ENCODE peak calls at places on chromosome 22, in ten cellular contexts. H is fibroblast of lung, Y is A549, V is fibroblast of pulmonary artery, S is fibroblast of the aortic adventitia, Z is spleen, N is GM23338, I is foreskin fibroblast, O is fibroblast of mammary gland, D is testis. G is an unnamed sample.

GRCh38 chr22:31448382-31448781 is 41.3 kb downstream of the EIF4ENIF1 start:
- DNase-seq in H (peak), Y (no peak), V (no peak), S (peak), Z (no peak), N (no peak), I (no peak), O (no peak), D (no peak), G (no peak)

GRCh38 chr22:49764151-49764581 is 63.5 kb downstream of the BRD1 start:
- DNase-seq in H (no peak), Y (no peak), V (no peak), S (no peak), Z (peak), N (no peak), I (peak), O (peak), D (no peak), G (no peak)

GRCh38 chr22:26887456-26887855 is 230.1 kb downstream of the MIAT start:
- DNase-seq in H (peak), Y (peak), V (peak), S (peak), Z (no peak), N (peak), I (peak), O (peak), D (no peak), G (peak)

GRCh38 chr22:22996511-22997261 is 73.6 kb upstream of the GNAZ start:
- DNase-seq in H (no peak), Y (no peak), V (no peak), S (no peak), Z (no peak), N (no peak), I (no peak), O (no peak), D (no peak), G (no peak)

GRCh38 chr22:41844513-41844912 is 11.6 kb downstream of the SREBF2 start:
- DNase-seq in H (no peak), Y (no peak), V (no peak), S (no peak), Z (no peak), N (no peak), I (no peak), O (no peak), D (no peak), G (no peak)

GRCh38 chr22:22235564-22235963 is 9.0 kb upstream of the VPREB1 start:
- DNase-seq in H (no peak), Y (peak), V (peak), S (peak), Z (no peak), N (peak), I (no peak), O (peak), D (peak), G (peak)

GRCh38 chr22:43867839-43868652 is 5.7 kb upstream of the SULT4A1 start:
- DNase-seq in H (peak), Y (peak), V (peak), S (peak), Z (peak), N (peak), I (peak), O (peak), D (peak), G (no peak)

GRCh38 chr22:42922374-42923177 is 65.5 kb upstream of the ARFGAP3 start:
- DNase-seq in H (no peak), Y (no peak), V (no peak), S (no peak), Z (peak), N (no peak), I (no peak), O (no peak), D (no peak), G (no peak)

DNA sequence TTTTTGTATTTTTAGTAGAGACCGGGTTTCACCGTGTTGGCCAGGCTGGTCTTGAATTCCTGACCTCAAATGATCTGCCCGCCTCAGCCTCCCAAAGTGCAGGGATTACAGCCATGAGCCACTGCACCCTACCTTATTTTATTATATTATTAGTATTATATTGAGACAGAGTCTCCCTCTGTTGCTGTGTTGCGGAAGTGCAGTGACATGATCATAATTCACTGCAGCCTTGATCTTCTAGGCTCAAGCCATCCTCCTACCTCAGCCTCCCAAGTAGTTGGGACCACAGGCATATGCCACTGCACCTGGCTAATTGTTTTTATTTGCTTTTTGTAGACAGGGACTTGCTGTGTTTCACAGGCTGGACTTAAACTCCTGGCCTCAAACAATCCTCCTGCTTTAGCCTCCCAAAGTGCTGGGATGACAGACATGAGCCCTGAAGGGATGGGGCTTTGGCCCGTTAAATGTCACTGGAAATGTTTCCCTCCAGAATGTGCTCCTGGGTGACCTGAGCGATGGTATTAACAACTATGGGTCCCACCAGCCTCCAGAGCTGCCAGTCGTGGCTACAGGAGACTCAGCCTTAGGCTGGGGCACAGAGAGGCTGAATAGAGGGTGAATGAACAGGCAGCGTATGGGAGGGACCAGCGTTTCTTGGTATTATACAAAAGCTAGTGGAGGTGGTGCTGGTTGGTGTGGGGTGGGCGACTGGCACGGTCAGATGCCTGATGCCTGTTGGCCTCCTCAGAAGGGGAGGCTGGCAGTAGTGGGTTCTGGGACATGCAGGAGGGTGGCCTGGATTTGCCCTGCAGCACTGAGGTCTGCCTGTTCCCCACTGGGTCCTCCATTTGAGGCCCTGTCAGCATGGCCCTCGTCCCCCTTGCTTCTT is 7.3 kb downstream of the TANGO2 start:
- DNase-seq in H (no peak), Y (peak), V (peak), S (peak), Z (peak), N (no peak), I (no peak), O (peak), D (no peak), G (no peak)
- TF ChIP-seq CTCF in H (peak), Y (peak), V (peak), S (peak), Z (no peak), N (peak), I (no peak), O (peak), D (peak), G (peak)

GRCh38 chr22:33053323-33053722 is 4.9 kb downstream of the SYN3 start:
- DNase-seq in H (no peak), Y (no peak), V (no peak), S (no peak), Z (no peak), N (no peak), I (no peak), O (no peak), D (no peak), G (no peak)
- H3K4me3 ChIP-seq in H (no peak), Y (no peak), V (no peak), S (no peak), Z (no peak), N (peak), I (no peak), O (no peak), D (no peak), G (no peak)

DNA sequence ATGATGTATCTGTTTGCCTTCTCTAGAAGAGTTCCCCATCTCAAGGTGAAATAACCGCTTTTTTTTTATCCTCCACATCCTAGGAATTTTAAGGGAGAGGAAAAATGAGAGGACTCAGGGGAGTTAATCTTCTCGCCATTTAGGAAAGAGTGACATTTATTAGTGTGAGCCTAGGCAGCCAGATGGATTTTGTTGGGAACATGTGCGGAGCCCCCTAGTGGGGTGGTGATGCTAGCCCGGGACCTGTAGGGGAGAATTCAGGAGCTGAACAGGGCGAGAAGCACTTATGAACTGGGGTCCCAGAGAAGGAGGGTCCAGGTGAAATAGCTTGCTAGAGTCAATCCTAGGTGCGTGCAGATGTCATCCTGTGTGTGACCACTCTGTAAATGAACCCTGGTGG is 10.7 kb downstream of the IL17RA start:
- DNase-seq in H (no peak), Y (no peak), V (no peak), S (peak), Z (peak), N (peak), I (no peak), O (no peak), D (no peak), G (no peak)
- TF ChIP-seq CTCF in H (peak), Y (no peak), V (peak), S (peak), Z (no peak), N (peak), I (peak), O (peak), D (no peak), G (peak)

DNA sequence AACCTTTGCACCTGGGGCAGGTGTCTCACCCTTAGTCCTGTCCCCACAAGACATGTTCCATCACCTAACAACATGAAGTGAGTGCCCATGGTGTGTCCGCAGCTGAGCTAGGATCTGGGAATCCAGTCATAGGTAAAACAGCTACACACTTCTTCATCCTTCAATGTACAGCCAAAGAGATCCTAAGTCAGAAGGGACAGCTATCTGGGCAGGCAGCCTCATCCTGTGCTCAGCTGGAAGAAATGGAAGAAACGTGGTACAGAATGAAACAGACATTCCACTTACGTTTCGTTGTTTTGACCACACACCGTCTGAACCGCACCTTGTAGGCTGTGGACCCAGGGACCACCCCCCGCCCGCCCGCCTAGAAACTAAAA is 30.8 kb downstream of the PDGFB start:
- DNase-seq in H (no peak), Y (no peak), V (no peak), S (no peak), Z (peak), N (no peak), I (no peak), O (no peak), D (no peak), G (no peak)
- H3K4me3 ChIP-seq in H (no peak), Y (no peak), V (no peak), S (no peak), Z (no peak), N (peak), I (no peak), O (no peak), D (no peak), G (no peak)

GRCh38 chr22:46390652-46391301 is 55.3 kb downstream of the TRMU start:
- DNase-seq in H (peak), Y (no peak), V (peak), S (peak), Z (no peak), N (no peak), I (peak), O (peak), D (peak), G (no peak)
- TF ChIP-seq CTCF in H (peak), Y (no peak), V (peak), S (peak), Z (no peak), N (peak), I (peak), O (peak), D (no peak), G (peak)

GRCh38 chr22:17774928-17775675 is 833 bp upstream of the BID start:
- DNase-seq in H (no peak), Y (no peak), V (no peak), S (no peak), Z (no peak), N (no peak), I (no peak), O (no peak), D (no peak), G (no peak)
- H3K4me3 ChIP-seq in H (peak), Y (peak), V (peak), S (no peak), Z (no peak), N (peak), I (no peak), O (no peak), D (no peak), G (no peak)

G was measured in epithelial cell of proximal tubule.